ENCODE peak calls at places on chromosome 10, in six cellular contexts. V is neuronal stem cell, B is IMR-90, T is mesendoderm, K is H9, Q is H1. H is an unnamed sample.

GRCh38 chr10:77415311-77415960 is 222.2 kb downstream of the KCNMA1 start:
- DNase-seq in V (no peak), B (no peak), T (no peak), K (no peak), Q (no peak), H (no peak)

GRCh38 chr10:107915277-107915634 is 750.8 kb upstream of the SORCS1 start:
- DNase-seq in V (no peak), B (no peak), T (peak), K (no peak), Q (no peak), H (peak)

GRCh38 chr10:31977440-31978157 is 49.0 kb upstream of the ARHGAP12 start:
- DNase-seq in V (no peak), B (peak), T (peak), K (no peak), Q (no peak), H (peak)

GRCh38 chr10:43921881-43922280 is 273.2 kb upstream of the ZNF32 start:
- DNase-seq in V (no peak), B (no peak), T (no peak), K (peak), Q (no peak), H (no peak)

GRCh38 chr10:96043895-96044580 is 655 bp downstream of the CCNJ start:
- DNase-seq in V (peak), B (peak), T (peak), K (peak), Q (peak), H (peak)

GRCh38 chr10:33032354-33033254 is 74.6 kb upstream of the ITGB1 start:
- DNase-seq in V (no peak), B (peak), T (no peak), K (no peak), Q (no peak), H (no peak)

GRCh38 chr10:110843031-110843430 is 28.7 kb upstream of the PDCD4 start:
- DNase-seq in V (no peak), B (no peak), T (no peak), K (no peak), Q (no peak), H (no peak)

GRCh38 chr10:115710136-115710535 is 562.9 kb downstream of the GFRA1 start:
- DNase-seq in V (no peak), B (no peak), T (no peak), K (no peak), Q (no peak), H (no peak)

GRCh38 chr10:18164771-18165361 is 24.6 kb downstream of the CACNB2 start:
- DNase-seq in V (no peak), B (peak), T (no peak), K (no peak), Q (no peak), H (peak)

GRCh38 chr10:59268460-59268859 is 92.0 kb downstream of the PHYHIPL start:
- DNase-seq in V (no peak), B (no peak), T (no peak), K (no peak), Q (no peak), H (no peak)

GRCh38 chr10:70272925-70273316 is 10.9 kb downstream of the NPFFR1 start:
- DNase-seq in V (no peak), B (peak), T (no peak), K (no peak), Q (no peak), H (no peak)

GRCh38 chr10:119301397-119301796 is 94.0 kb downstream of the GRK5 start:
- DNase-seq in V (no peak), B (peak), T (no peak), K (no peak), Q (no peak), H (peak)

GRCh38 chr10:635088-635861 is 54.2 kb downstream of the DIP2C start:
- DNase-seq in V (no peak), B (no peak), T (no peak), K (no peak), Q (no peak), H (no peak)

GRCh38 chr10:56370217-56371113 is 9.4 kb upstream of the ZWINT start:
- DNase-seq in V (peak), B (no peak), T (peak), K (no peak), Q (peak), H (peak)

GRCh38 chr10:99872367-99873162 is 90.1 kb downstream of the ABCC2 start:
- DNase-seq in V (no peak), B (peak), T (no peak), K (no peak), Q (no peak), H (peak)

GRCh38 chr10:77478248-77478963 is 159.2 kb downstream of the KCNMA1 start:
- DNase-seq in V (no peak), B (peak), T (peak), K (no peak), Q (no peak), H (peak)

GRCh38 chr10:31853629-31854028 is 75.0 kb downstream of the ARHGAP12 start:
- DNase-seq in V (no peak), B (no peak), T (no peak), K (no peak), Q (no peak), H (no peak)

GRCh38 chr10:126787201-126787600 is 116.7 kb upstream of the C10orf90 start:
- DNase-seq in V (no peak), B (no peak), T (no peak), K (no peak), Q (no peak), H (no peak)

GRCh38 chr10:61760943-61761824 is 98.5 kb downstream of the CABCOCO1 start:
- DNase-seq in V (no peak), B (peak), T (no peak), K (no peak), Q (no peak), H (peak)

GRCh38 chr10:82850166-82850565 is 975.2 kb downstream of the NRG3 start:
- DNase-seq in V (no peak), B (no peak), T (no peak), K (no peak), Q (no peak), H (no peak)

GRCh38 chr10:66752714-66753113 is 173.1 kb upstream of the LRRTM3 start:
- DNase-seq in V (no peak), B (peak), T (no peak), K (no peak), Q (no peak), H (no peak)

GRCh38 chr10:59907918-59908807 is 1.8 kb upstream of the CCDC6 start:
- DNase-seq in V (peak), B (peak), T (peak), K (peak), Q (peak), H (peak)

GRCh38 chr10:27644307-27644939 is 101.2 kb downstream of the MKX start:
- DNase-seq in V (no peak), B (no peak), T (no peak), K (no peak), Q (no peak), H (no peak)

GRCh38 chr10:88715517-88715916 is 9.5 kb downstream of the LIPK start:
- DNase-seq in V (no peak), B (no peak), T (no peak), K (no peak), Q (no peak), H (no peak)

GRCh38 chr10:65342226-65342625 is 1583.6 kb upstream of the LRRTM3 start:
- DNase-seq in V (no peak), B (no peak), T (no peak), K (no peak), Q (no peak), H (no peak)

GRCh38 chr10:110349826-110350225 is 45.1 kb upstream of the SMNDC1 start:
- DNase-seq in V (no peak), B (no peak), T (no peak), K (no peak), Q (no peak), H (no peak)

GRCh38 chr10:78462728-78463228 is 429.1 kb downstream of the RPS24 start:
- DNase-seq in V (no peak), B (peak), T (no peak), K (peak), Q (no peak), H (no peak)

GRCh38 chr10:7409732-7410168 is 1.1 kb downstream of the SFMBT2 start:
- DNase-seq in V (no peak), B (no peak), T (peak), K (no peak), Q (no peak), H (peak)

GRCh38 chr10:87660484-87661133 is 931 bp downstream of the PAPSS2 start:
- DNase-seq in V (no peak), B (peak), T (no peak), K (no peak), Q (no peak), H (peak)

GRCh38 chr10:124279882-124280281 is 138.8 kb downstream of the OAT start:
- DNase-seq in V (no peak), B (no peak), T (no peak), K (no peak), Q (no peak), H (no peak)

GRCh38 chr10:116211682-116212081 is 61.3 kb downstream of the GFRA1 start:
- DNase-seq in V (no peak), B (peak), T (no peak), K (no peak), Q (no peak), H (peak)

GRCh38 chr10:97024181-97025073 is 161.3 kb downstream of the SLIT1 start:
- DNase-seq in V (no peak), B (peak), T (no peak), K (no peak), Q (no peak), H (peak)

GRCh38 chr10:104351067-104351681 is 2.5 kb upstream of the CFAP58 start:
- DNase-seq in V (no peak), B (peak), T (no peak), K (no peak), Q (no peak), H (peak)

GRCh38 chr10:103082683-103083082 is 110.4 kb downstream of the NT5C2 start:
- DNase-seq in V (no peak), B (no peak), T (no peak), K (no peak), Q (no peak), H (no peak)

GRCh38 chr10:26432938-26433337 is 5.2 kb upstream of the APBB1IP start:
- DNase-seq in V (no peak), B (no peak), T (no peak), K (no peak), Q (no peak), H (no peak)

DNA sequence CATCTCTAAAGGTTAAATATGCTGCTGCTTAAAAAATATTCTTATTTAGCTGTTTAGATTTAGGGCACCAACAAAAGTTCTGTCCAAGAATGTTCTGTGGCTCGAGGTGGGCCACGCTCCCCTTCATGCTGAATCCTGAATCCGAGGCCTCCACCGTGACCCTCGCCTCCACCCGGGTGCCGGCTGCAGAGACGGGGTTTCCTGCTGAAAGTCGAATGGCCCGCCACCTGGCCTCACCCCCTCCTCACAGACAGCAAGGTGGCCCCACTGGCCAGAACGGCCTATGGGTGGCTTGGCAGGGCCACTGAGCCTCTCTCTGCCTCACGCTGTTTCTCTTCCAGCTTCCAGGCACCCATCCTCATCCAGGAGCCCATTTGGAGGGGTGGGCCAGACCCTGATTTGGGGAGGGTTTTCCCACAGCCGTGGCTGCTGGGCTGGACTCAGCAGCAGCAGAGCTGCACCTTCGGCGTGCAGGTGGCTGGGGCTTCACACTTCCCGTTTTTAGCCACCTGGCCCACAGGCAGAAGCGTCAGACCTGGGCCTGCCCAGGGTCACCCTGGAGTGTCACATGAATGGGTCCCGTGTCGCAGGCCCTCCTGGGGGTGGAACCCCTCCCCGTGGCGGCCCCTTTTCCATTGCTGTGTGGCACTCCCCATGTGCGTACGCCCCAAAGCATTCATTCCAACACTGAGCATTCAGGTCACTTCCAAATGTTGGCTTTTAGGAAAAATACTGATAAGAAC is 26.3 kb upstream of the ADGRA1 start:
- DNase-seq in V (no peak), B (no peak), T (no peak), K (no peak), Q (no peak), H (no peak)
- H2BK15ac ChIP-seq in V (no peak), B (no peak), T (no peak), K (no peak), Q (no peak), H (no peak)

GRCh38 chr10:3051686-3052085 is 15.7 kb upstream of the PFKP start:
- DNase-seq in V (no peak), B (no peak), T (no peak), K (no peak), Q (no peak), H (peak)
- H2AK5ac ChIP-seq in V (no peak), B (no peak), T (no peak), K (no peak), Q (no peak), H (no peak)

GRCh38 chr10:69168493-69168892 is 11.5 kb upstream of the SUPV3L1 start:
- DNase-seq in V (no peak), B (no peak), T (no peak), K (no peak), Q (no peak), H (no peak)
- H2BK15ac ChIP-seq in V (no peak), B (no peak), T (no peak), K (no peak), Q (no peak), H (no peak)

GRCh38 chr10:72259491-72260214 is 14.1 kb upstream of the DDIT4 start:
- DNase-seq in V (no peak), B (peak), T (peak), K (no peak), Q (no peak), H (peak)
- H2AK5ac ChIP-seq in V (no peak), B (peak), T (peak), K (no peak), Q (peak), H (peak)

GRCh38 chr10:55368467-55368866 is 567.4 kb upstream of the PCDH15 start:
- DNase-seq in V (no peak), B (no peak), T (no peak), K (no peak), Q (no peak), H (no peak)
- H2BK15ac ChIP-seq in V (no peak), B (no peak), T (no peak), K (no peak), Q (no peak), H (no peak)

DNA sequence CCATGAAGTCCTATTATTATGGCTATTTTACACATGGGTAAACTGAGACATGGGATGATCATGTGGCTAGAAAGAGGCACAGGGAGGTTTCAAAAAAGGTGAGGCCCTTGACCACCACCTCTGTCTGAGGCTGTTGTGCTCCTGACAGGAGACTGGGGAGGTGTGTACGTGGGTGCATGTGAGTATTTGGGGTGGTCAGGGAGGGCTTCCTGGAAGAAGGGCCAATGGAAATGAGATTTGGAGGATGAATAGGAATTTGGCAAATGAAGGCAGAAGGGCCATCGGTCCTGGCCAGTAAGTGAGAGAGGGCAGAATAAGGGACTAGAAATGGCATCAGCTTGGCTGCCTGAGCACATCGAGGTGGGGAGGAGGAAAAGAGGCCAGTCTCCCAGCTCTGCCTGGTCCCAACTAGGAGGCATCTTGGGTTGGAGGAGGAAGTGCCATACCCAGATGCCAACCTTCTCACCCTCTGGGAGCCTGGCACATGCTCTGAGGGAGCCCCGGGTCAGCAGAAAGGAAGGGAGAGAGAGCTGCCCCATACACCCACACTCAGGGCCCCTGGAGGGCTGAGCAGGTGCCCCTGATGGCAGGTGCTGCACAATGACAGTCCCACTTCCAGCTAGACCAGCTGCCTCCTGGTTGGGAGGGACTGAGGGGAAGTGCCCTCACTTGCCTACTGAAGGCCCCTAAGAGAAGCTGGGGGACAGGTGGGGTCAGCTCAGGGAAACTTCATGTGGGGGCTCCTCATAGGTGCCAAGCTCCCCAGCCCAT is 47.7 kb downstream of the CDH23 start:
- DNase-seq in V (no peak), B (no peak), T (no peak), K (no peak), Q (no peak), H (no peak)
- H2AK5ac ChIP-seq in V (no peak), B (no peak), T (no peak), K (no peak), Q (no peak), H (no peak)

GRCh38 chr10:112964482-112964881 is 14.4 kb downstream of the TCF7L2 start:
- DNase-seq in V (no peak), B (no peak), T (no peak), K (no peak), Q (no peak), H (no peak)

GRCh38 chr10:112962343-112962742 is 12.3 kb downstream of the TCF7L2 start:
- DNase-seq in V (no peak), B (no peak), T (no peak), K (no peak), Q (no peak), H (no peak)

GRCh38 chr10:112961609-112962008 is 11.6 kb downstream of the TCF7L2 start:
- DNase-seq in V (no peak), B (no peak), T (no peak), K (no peak), Q (no peak), H (peak)

GRCh38 chr10:112966191-112966855 is 16.3 kb downstream of the TCF7L2 start:
- DNase-seq in V (no peak), B (no peak), T (no peak), K (no peak), Q (no peak), H (no peak)

GRCh38 chr10:112963835-112964234 is 13.8 kb downstream of the TCF7L2 start:
- DNase-seq in V (no peak), B (peak), T (peak), K (no peak), Q (no peak), H (peak)
- H2BK15ac ChIP-seq in V (no peak), B (no peak), T (no peak), K (no peak), Q (no peak), H (no peak)

DNA sequence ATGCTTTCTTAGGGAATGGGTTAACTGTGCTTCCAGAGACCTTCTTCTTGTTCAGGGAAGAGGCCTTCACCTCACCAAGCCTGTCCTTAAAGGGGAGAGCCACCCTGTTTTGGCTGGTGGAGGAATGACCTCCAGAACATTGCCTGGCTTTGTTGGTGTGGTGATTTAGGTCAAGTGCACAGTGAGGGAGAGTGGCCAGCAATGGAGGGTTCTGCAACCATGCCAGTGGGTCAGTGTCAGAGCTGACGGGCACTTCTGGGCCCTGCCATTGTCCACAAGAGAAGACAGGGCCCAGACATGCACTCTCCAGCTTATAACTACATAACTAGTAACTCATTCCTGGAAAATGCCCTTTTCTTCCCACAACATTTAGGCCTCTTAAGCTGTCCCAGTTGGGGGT is 238.5 kb upstream of the AKR1E2 start:
- DNase-seq in V (no peak), B (no peak), T (no peak), K (no peak), Q (no peak), H (no peak)
- H2AK5ac ChIP-seq in V (no peak), B (no peak), T (no peak), K (no peak), Q (no peak), H (peak)

GRCh38 chr10:86344714-86345161 is 21.9 kb downstream of the GRID1 start:
- DNase-seq in V (no peak), B (no peak), T (no peak), K (no peak), Q (no peak), H (no peak)

GRCh38 chr10:86342111-86342863 is 24.3 kb downstream of the GRID1 start:
- DNase-seq in V (no peak), B (no peak), T (no peak), K (no peak), Q (no peak), H (no peak)

GRCh38 chr10:86345296-86346168 is 21.1 kb downstream of the GRID1 start:
- DNase-seq in V (no peak), B (no peak), T (peak), K (no peak), Q (no peak), H (no peak)

GRCh38 chr10:86344281-86344680 is 22.3 kb downstream of the GRID1 start:
- DNase-seq in V (no peak), B (no peak), T (no peak), K (no peak), Q (no peak), H (no peak)

DNA sequence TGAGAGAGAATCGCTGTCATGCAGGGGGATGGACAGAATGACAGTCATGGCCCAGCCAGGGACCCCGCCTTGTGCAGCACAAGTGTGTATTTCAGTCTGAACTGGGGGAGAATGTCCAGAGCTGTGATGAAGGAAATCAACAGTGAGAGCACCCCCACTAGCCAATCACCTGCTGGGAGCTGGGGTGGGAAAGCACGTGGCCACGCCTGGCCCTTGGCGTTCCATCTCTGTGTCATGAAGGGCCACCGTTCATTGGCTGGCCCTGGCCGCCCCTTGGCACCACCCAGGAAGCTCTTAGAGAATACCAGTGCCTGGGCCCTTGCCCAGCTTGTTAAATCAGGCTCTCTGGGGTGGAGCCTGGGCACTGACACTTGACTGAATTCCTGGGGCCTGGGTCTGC is 22.8 kb downstream of the GRID1 start:
- DNase-seq in V (no peak), B (no peak), T (no peak), K (no peak), Q (no peak), H (no peak)
- H2BK15ac ChIP-seq in V (no peak), B (no peak), T (no peak), K (no peak), Q (no peak), H (no peak)

H was measured in mesenchymal stem cell.